ENCODE peak calls at places on chromosome 15, in five cellular contexts. One of them, this sample, is unnamed.

GRCh38 chr15:76903251-76903681 is 1.9 kb downstream of the SCAPER start:
- DNase-seq in ACHN: peak; percentile 25
- DNase-seq in activated gamma-delta T cell treated with Interleukin-2 at 50 U/mL for 16 hours: no peak
- DNase-seq in SHP77: no peak
- DNase-seq in naive thymus-derived CD8-positive, alpha-beta T cell: peak; percentile 2
- DNase-seq in this sample: peak; percentile 38

GRCh38 chr15:59388670-59389069 is 16.0 kb upstream of the MYO1E start:
- DNase-seq in SHP77: no peak
- DNase-seq in naive thymus-derived CD8-positive, alpha-beta T cell: no peak
- DNase-seq in activated gamma-delta T cell treated with Interleukin-2 at 50 U/mL for 16 hours: no peak
- DNase-seq in ACHN: no peak
- DNase-seq in this sample: peak; percentile 11

GRCh38 chr15:74179101-74179841 is 5.8 kb downstream of the ISLR start:
- DNase-seq in SHP77: no peak
- DNase-seq in ACHN: peak; percentile 82
- DNase-seq in activated gamma-delta T cell treated with Interleukin-2 at 50 U/mL for 16 hours: no peak
- DNase-seq in naive thymus-derived CD8-positive, alpha-beta T cell: no peak
- DNase-seq in this sample: no peak

GRCh38 chr15:74383695-74384565 is 16.5 kb upstream of the CYP11A1 start:
- DNase-seq in activated gamma-delta T cell treated with Interleukin-2 at 50 U/mL for 16 hours: peak; percentile 53
- DNase-seq in SHP77: no peak
- DNase-seq in naive thymus-derived CD8-positive, alpha-beta T cell: no peak
- DNase-seq in ACHN: no peak
- DNase-seq in this sample: peak; percentile 92

GRCh38 chr15:31276596-31277298 is 49.9 kb upstream of the KLF13 start:
- DNase-seq in SHP77: peak; percentile 77
- DNase-seq in ACHN: no peak
- DNase-seq in naive thymus-derived CD8-positive, alpha-beta T cell: no peak
- DNase-seq in activated gamma-delta T cell treated with Interleukin-2 at 50 U/mL for 16 hours: no peak
- DNase-seq in this sample: no peak

GRCh38 chr15:25989327-25989726 is 126.2 kb upstream of the ATP10A start:
- DNase-seq in ACHN: no peak
- DNase-seq in naive thymus-derived CD8-positive, alpha-beta T cell: no peak
- DNase-seq in SHP77: no peak
- DNase-seq in activated gamma-delta T cell treated with Interleukin-2 at 50 U/mL for 16 hours: no peak
- DNase-seq in this sample: no peak

GRCh38 chr15:79644091-79644490 is 212.0 kb downstream of the MINAR1 start:
- DNase-seq in ACHN: peak; percentile 31
- DNase-seq in activated gamma-delta T cell treated with Interleukin-2 at 50 U/mL for 16 hours: no peak
- DNase-seq in SHP77: no peak
- DNase-seq in naive thymus-derived CD8-positive, alpha-beta T cell: no peak
- DNase-seq in this sample: no peak

GRCh38 chr15:91694131-91694828 is 159.2 kb upstream of the SLCO3A1 start:
- DNase-seq in SHP77: no peak
- DNase-seq in naive thymus-derived CD8-positive, alpha-beta T cell: no peak
- DNase-seq in activated gamma-delta T cell treated with Interleukin-2 at 50 U/mL for 16 hours: no peak
- DNase-seq in ACHN: no peak
- DNase-seq in this sample: no peak

GRCh38 chr15:44536962-44537727 is at the start of gene EIF3J:
- DNase-seq in SHP77: peak; percentile 81
- DNase-seq in naive thymus-derived CD8-positive, alpha-beta T cell: peak; percentile 93
- DNase-seq in ACHN: peak; percentile 95
- DNase-seq in activated gamma-delta T cell treated with Interleukin-2 at 50 U/mL for 16 hours: peak; percentile 92
- DNase-seq in this sample: peak; percentile 98

GRCh38 chr15:60844431-60845174 is 365.7 kb upstream of the ICE2 start:
- DNase-seq in SHP77: no peak
- DNase-seq in naive thymus-derived CD8-positive, alpha-beta T cell: peak; percentile 68
- DNase-seq in ACHN: no peak
- DNase-seq in activated gamma-delta T cell treated with Interleukin-2 at 50 U/mL for 16 hours: peak; percentile 64
- DNase-seq in this sample: peak; percentile 44

GRCh38 chr15:96500491-96500890 is 170.0 kb downstream of the NR2F2 start:
- DNase-seq in ACHN: no peak
- DNase-seq in activated gamma-delta T cell treated with Interleukin-2 at 50 U/mL for 16 hours: no peak
- DNase-seq in naive thymus-derived CD8-positive, alpha-beta T cell: no peak
- DNase-seq in SHP77: no peak
- DNase-seq in this sample: no peak

GRCh38 chr15:38084289-38084688 is 149.8 kb downstream of the TMCO5A start:
- DNase-seq in ACHN: no peak
- DNase-seq in SHP77: no peak
- DNase-seq in naive thymus-derived CD8-positive, alpha-beta T cell: no peak
- DNase-seq in activated gamma-delta T cell treated with Interleukin-2 at 50 U/mL for 16 hours: no peak
- DNase-seq in this sample: peak; percentile 75

GRCh38 chr15:68798695-68799094 is 22.0 kb downstream of the ANP32A start:
- DNase-seq in ACHN: no peak
- DNase-seq in SHP77: no peak
- DNase-seq in activated gamma-delta T cell treated with Interleukin-2 at 50 U/mL for 16 hours: no peak
- DNase-seq in naive thymus-derived CD8-positive, alpha-beta T cell: no peak
- DNase-seq in this sample: no peak

GRCh38 chr15:42159381-42160015 is 3.1 kb upstream of the PLA2G4F start:
- DNase-seq in naive thymus-derived CD8-positive, alpha-beta T cell: no peak
- DNase-seq in ACHN: no peak
- DNase-seq in activated gamma-delta T cell treated with Interleukin-2 at 50 U/mL for 16 hours: no peak
- DNase-seq in SHP77: no peak
- DNase-seq in this sample: no peak

GRCh38 chr15:51720201-51720995 is 17.1 kb downstream of the LYSMD2 start:
- DNase-seq in activated gamma-delta T cell treated with Interleukin-2 at 50 U/mL for 16 hours: no peak
- DNase-seq in naive thymus-derived CD8-positive, alpha-beta T cell: no peak
- DNase-seq in ACHN: no peak
- DNase-seq in SHP77: no peak
- DNase-seq in this sample: no peak

GRCh38 chr15:31328999-31329639 is 2.5 kb downstream of the KLF13 start:
- DNase-seq in SHP77: no peak
- DNase-seq in ACHN: no peak
- DNase-seq in activated gamma-delta T cell treated with Interleukin-2 at 50 U/mL for 16 hours: peak; percentile 40
- DNase-seq in naive thymus-derived CD8-positive, alpha-beta T cell: peak; percentile 50
- DNase-seq in this sample: peak; percentile 79

This sample was measured in GM12865.